ENCODE peak calls at places on chromosome 22, in six cellular contexts. C is progenitor cell of endocrine pancreas, H is heart left ventricle, F is endothelial cell of umbilical vein, Q is fibroblast of the aortic adventitia, W is fibroblast of lung. Y is an unnamed sample.

GRCh38 chr22:41481131-41481830 is 12.4 kb downstream of the ACO2 start:
- DNase-seq in C (no peak), H (peak; percentile 43), F (no peak), Q (peak; percentile 37), W (peak; percentile 18), Y (no peak)

GRCh38 chr22:22210375-22210774 is 34.2 kb upstream of the VPREB1 start:
- DNase-seq in C (no peak), H (no peak), F (peak; percentile 41), Q (peak; percentile 71), W (peak; percentile 15), Y (peak; percentile 79)

GRCh38 chr22:36036167-36036624 is 7.6 kb upstream of the RBFOX2 start:
- DNase-seq in C (no peak), H (no peak), F (peak; percentile 38), Q (no peak), W (no peak), Y (no peak)

GRCh38 chr22:26845016-26845728 is 187.8 kb downstream of the MIAT start:
- DNase-seq in C (no peak), H (no peak), F (peak; percentile 31), Q (no peak), W (no peak), Y (no peak)

GRCh38 chr22:39820266-39820665 is 73.3 kb downstream of the ENTHD1 start:
- DNase-seq in C (no peak), H (no peak), F (peak; percentile 66), Q (peak; percentile 56), W (peak; percentile 84), Y (peak; percentile 72)

GRCh38 chr22:22520020-22520656 is at the start of gene ZNF280A:
- DNase-seq in C (no peak), H (no peak), F (peak; percentile 7), Q (peak; percentile 19), W (no peak), Y (peak; percentile 1)

GRCh38 chr22:33706100-33706499 is 214.2 kb downstream of the LARGE1 start:
- DNase-seq in C (no peak), H (peak; percentile 48), F (no peak), Q (no peak), W (no peak), Y (no peak)

GRCh38 chr22:31064369-31064768 is 16.7 kb upstream of the SMTN start:
- DNase-seq in C (no peak), H (no peak), F (no peak), Q (no peak), W (no peak), Y (no peak)

GRCh38 chr22:17773606-17774205 is 563 bp downstream of the BID start:
- DNase-seq in C (peak; percentile 65), H (no peak), F (peak; percentile 34), Q (no peak), W (no peak), Y (peak; percentile 47)

GRCh38 chr22:22431271-22432220 is 77.0 kb downstream of the ZNF280B start:
- DNase-seq in C (peak; percentile 51), H (peak; percentile 46), F (peak; percentile 52), Q (peak; percentile 55), W (peak; percentile 44), Y (peak; percentile 69)

GRCh38 chr22:22410121-22410520 is 98.4 kb downstream of the ZNF280B start:
- DNase-seq in C (no peak), H (peak; percentile 73), F (no peak), Q (no peak), W (no peak), Y (no peak)

GRCh38 chr22:35894937-35895708 is 133.5 kb downstream of the RBFOX2 start:
- DNase-seq in C (no peak), H (peak; percentile 70), F (no peak), Q (peak; percentile 91), W (peak; percentile 95), Y (peak; percentile 96)

GRCh38 chr22:35458547-35459422 is 58.8 kb downstream of the MCM5 start:
- DNase-seq in C (no peak), H (no peak), F (no peak), Q (no peak), W (no peak), Y (no peak)

GRCh38 chr22:39748877-39749276 is 144.7 kb downstream of the ENTHD1 start:
- DNase-seq in C (no peak), H (no peak), F (no peak), Q (peak; percentile 6), W (peak; percentile 91), Y (no peak)

GRCh38 chr22:48941903-48942625 is 885.6 kb downstream of the BRD1 start:
- DNase-seq in C (no peak), H (no peak), F (no peak), Q (no peak), W (no peak), Y (no peak)

GRCh38 chr22:18075101-18075730 is 2.6 kb upstream of the PEX26 start:
- DNase-seq in C (no peak), H (no peak), F (no peak), Q (no peak), W (no peak), Y (no peak)

GRCh38 chr22:27603823-27604190 is 197.7 kb downstream of the MN1 start:
- DNase-seq in C (no peak), H (no peak), F (peak; percentile 69), Q (no peak), W (no peak), Y (no peak)

GRCh38 chr22:18091916-18092526 is 14.2 kb downstream of the PEX26 start:
- DNase-seq in C (no peak), H (peak; percentile 72), F (peak; percentile 89), Q (peak; percentile 89), W (peak; percentile 68), Y (peak; percentile 76)

GRCh38 chr22:41787331-41787730 is 13.1 kb upstream of the CCDC134 start:
- DNase-seq in C (no peak), H (no peak), F (no peak), Q (no peak), W (no peak), Y (no peak)

GRCh38 chr22:41197808-41198585 is 7.1 kb upstream of the L3MBTL2 start:
- DNase-seq in C (no peak), H (peak; percentile 32), F (peak; percentile 73), Q (peak; percentile 32), W (no peak), Y (no peak)

GRCh38 chr22:29827091-29827490 is 11.0 kb downstream of the ASCC2 start:
- DNase-seq in C (no peak), H (no peak), F (no peak), Q (no peak), W (no peak), Y (no peak)

GRCh38 chr22:43900206-43900605 is 8.4 kb upstream of the PNPLA5 start:
- DNase-seq in C (no peak), H (no peak), F (no peak), Q (no peak), W (no peak), Y (no peak)

GRCh38 chr22:21917206-21917958 is 35.3 kb downstream of the PPM1F start:
- DNase-seq in C (no peak), H (no peak), F (no peak), Q (peak; percentile 28), W (peak; percentile 14), Y (no peak)

GRCh38 chr22:26364066-26365015 is 64.7 kb upstream of the ASPHD2 start:
- DNase-seq in C (peak; percentile 43), H (peak; percentile 40), F (peak; percentile 75), Q (peak; percentile 83), W (peak; percentile 78), Y (peak; percentile 73)

GRCh38 chr22:38735465-38736256 is 20.1 kb downstream of the SUN2 start:
- DNase-seq in C (no peak), H (no peak), F (no peak), Q (no peak), W (no peak), Y (no peak)

GRCh38 chr22:46537221-46537945 is at the start of gene CELSR1:
- DNase-seq in C (peak; percentile 67), H (no peak), F (no peak), Q (peak; percentile 13), W (no peak), Y (peak; percentile 74)

GRCh38 chr22:46536559-46537220 is 730 bp downstream of the CELSR1 start:
- DNase-seq in C (no peak), H (no peak), F (no peak), Q (no peak), W (no peak), Y (no peak)

GRCh38 chr22:46539169-46539568 is 1.7 kb upstream of the CELSR1 start:
- DNase-seq in C (no peak), H (no peak), F (no peak), Q (no peak), W (no peak), Y (peak; percentile 72)

GRCh38 chr22:46537946-46538815 is 761 bp upstream of the CELSR1 start:
- DNase-seq in C (peak; percentile 53), H (no peak), F (no peak), Q (peak; percentile 52), W (peak; percentile 20), Y (peak; percentile 68)

GRCh38 chr22:46538816-46539163 is 1.4 kb upstream of the CELSR1 start:
- DNase-seq in C (no peak), H (no peak), F (no peak), Q (peak; percentile 55), W (no peak), Y (peak; percentile 73)
- TF ChIP-seq CTCF in C (no peak), H (no peak), F (no peak), Q (no peak), W (no peak), Y (no peak)

GRCh38 chr22:50621948-50622722 is 5.8 kb downstream of the ARSA start:
- DNase-seq in C (no peak), H (no peak), F (no peak), Q (no peak), W (no peak), Y (peak; percentile 41)
- TF ChIP-seq CTCF in C (peak; percentile 23), H (no peak), F (no peak), Q (no peak), W (peak; percentile 2), Y (no peak)

GRCh38 chr22:20102203-20102780 is 13.6 kb upstream of the RANBP1 start:
- DNase-seq in C (no peak), H (no peak), F (no peak), Q (no peak), W (no peak), Y (no peak)
- TF ChIP-seq CTCF in C (peak; percentile 19), H (no peak), F (peak; percentile 3), Q (no peak), W (no peak), Y (no peak)

GRCh38 chr22:37337204-37337943 is 55.1 kb downstream of the CYTH4 start:
- DNase-seq in C (no peak), H (no peak), F (no peak), Q (peak; percentile 53), W (peak; percentile 49), Y (peak; percentile 67)
- TF ChIP-seq CTCF in C (no peak), H (no peak), F (no peak), Q (no peak), W (no peak), Y (no peak)

GRCh38 chr22:19854778-19855503 is at the start of the genes GNB1L and RTL10:
- DNase-seq in C (peak; percentile 94), H (peak; percentile 97), F (peak; percentile 98), Q (peak; percentile 95), W (peak; percentile 95), Y (peak; percentile 96)
- TF ChIP-seq CTCF in C (peak; percentile 30), H (peak; percentile 19), F (no peak), Q (peak; percentile 8), W (no peak), Y (no peak)

GRCh38 chr22:32660292-32660691 is 141.2 kb upstream of the TIMP3 start:
- DNase-seq in C (peak; percentile 56), H (peak; percentile 70), F (no peak), Q (peak; percentile 78), W (peak; percentile 71), Y (peak; percentile 71)
- TF ChIP-seq CTCF in C (peak; percentile 80), H (peak; percentile 74), F (peak; percentile 28), Q (peak; percentile 77), W (peak; percentile 65), Y (peak; percentile 93)

GRCh38 chr22:44937216-44937615 is 72.6 kb downstream of the PHF21B start:
- DNase-seq in C (no peak), H (no peak), F (no peak), Q (no peak), W (no peak), Y (no peak)
- TF ChIP-seq CTCF in C (no peak), H (no peak), F (no peak), Q (no peak), W (no peak), Y (no peak)

Y was measured in MCF 10A.